ENCODE peak calls at places on chromosomes 16 and 17, in four cellular contexts. T, U, B and J are unnamed samples. For H3K4me1, the result is how much of the 10 kb centered on the place peaks cover.

GRCh38 chr17:69672924-69673323 is 258.4 kb downstream of the MAP2K6 start:
- DNase-seq in T (no peak), U (no peak), B (no peak), J (no peak)

GRCh38 chr16:27508476-27508875 is 41.2 kb downstream of the GTF3C1 start:
- DNase-seq in T (no peak), U (no peak), B (no peak), J (no peak)

GRCh38 chr17:21215935-21216334 is 2.0 kb upstream of the TMEM11 start:
- DNase-seq in T (no peak), U (peak), B (no peak), J (no peak)

GRCh38 chr17:59611503-59611902 is 8.2 kb upstream of the CLTC start:
- DNase-seq in T (no peak), U (no peak), B (no peak), J (no peak)

GRCh38 chr16:57620316-57621231 is 7.9 kb upstream of the ADGRG1 start:
- DNase-seq in T (peak), U (no peak), B (peak), J (peak)

GRCh38 chr17:58413684-58414083 is 3.6 kb downstream of the RNF43 start:
- DNase-seq in T (no peak), U (no peak), B (no peak), J (no peak)

GRCh38 chr17:51640108-51640622 is 379.8 kb downstream of the UTP18 start:
- DNase-seq in T (no peak), U (peak), B (no peak), J (no peak)

GRCh38 chr16:30760577-30761426 is 1.1 kb downstream of the CFAP119 start:
- DNase-seq in T (no peak), U (no peak), B (no peak), J (no peak)

GRCh38 chr17:82929011-82929622 is 89.3 kb upstream of the ZNF750 start:
- DNase-seq in T (peak), U (no peak), B (peak), J (no peak)

GRCh38 chr17:42050360-42051012 is at the start of gene C17orf113:
- DNase-seq in T (peak), U (peak), B (no peak), J (peak)

GRCh38 chr17:34709108-34709779 is 129.9 kb downstream of the TMEM132E start:
- DNase-seq in T (no peak), U (no peak), B (no peak), J (no peak)

GRCh38 chr16:55572439-55572838 is 6.0 kb downstream of the CAPNS2 start:
- DNase-seq in T (no peak), U (peak), B (no peak), J (no peak)

GRCh38 chr16:31487720-31488629 is 5.1 kb downstream of the SLC5A2 start:
- DNase-seq in T (peak), U (no peak), B (no peak), J (peak)

GRCh38 chr16:17346774-17347569 is 123.8 kb downstream of the XYLT1 start:
- DNase-seq in T (no peak), U (no peak), B (no peak), J (no peak)

GRCh38 chr17:39239640-39240314 is 14.0 kb upstream of the STAC2 start:
- DNase-seq in T (peak), U (peak), B (no peak), J (peak)

GRCh38 chr16:81265658-81266451 is 27.4 kb downstream of the BCO1 start:
- DNase-seq in T (peak), U (no peak), B (peak), J (peak)

GRCh38 chr17:6374761-6375312 is 60.1 kb downstream of the AIPL1 start:
- DNase-seq in T (no peak), U (peak), B (no peak), J (no peak)

GRCh38 chr17:28475151-28475900 is 1.9 kb downstream of the SLC13A2 start:
- DNase-seq in T (no peak), U (no peak), B (no peak), J (no peak)

GRCh38 chr16:11833951-11834695 is 17.2 kb downstream of the RSL1D1 start:
- DNase-seq in T (no peak), U (no peak), B (no peak), J (no peak)

GRCh38 chr16:72905581-72905980 is 142.3 kb downstream of the ZFHX3 start:
- DNase-seq in T (no peak), U (no peak), B (no peak), J (no peak)

GRCh38 chr16:80570106-80570478 is 29.3 kb downstream of the DYNLRB2 start:
- DNase-seq in T (no peak), U (no peak), B (no peak), J (no peak)

GRCh38 chr17:57574040-57574513 is 171.0 kb downstream of the CCDC182 start:
- DNase-seq in T (no peak), U (no peak), B (peak), J (no peak)

GRCh38 chr16:23562505-23562904 is 5.0 kb downstream of the UBFD1 start:
- DNase-seq in T (no peak), U (no peak), B (no peak), J (no peak)

GRCh38 chr17:40310882-40311391 is 2.0 kb downstream of the RARA start:
- DNase-seq in T (no peak), U (no peak), B (peak), J (no peak)

GRCh38 chr17:68460715-68461114 is 3.4 kb upstream of the WIPI1 start:
- DNase-seq in T (no peak), U (no peak), B (no peak), J (no peak)

GRCh38 chr16:2328428-2328827 is 12.1 kb downstream of the ABCA3 start:
- DNase-seq in T (peak), U (no peak), B (no peak), J (peak)

GRCh38 chr16:2325791-2326190 is 14.7 kb downstream of the ABCA3 start:
- DNase-seq in T (no peak), U (no peak), B (no peak), J (no peak)

GRCh38 chr16:2324296-2324859 is 16.1 kb downstream of the ABCA3 start:
- DNase-seq in T (peak), U (no peak), B (no peak), J (peak)

GRCh38 chr16:2325181-2325580 is 15.3 kb downstream of the ABCA3 start:
- DNase-seq in T (no peak), U (no peak), B (no peak), J (no peak)

DNA sequence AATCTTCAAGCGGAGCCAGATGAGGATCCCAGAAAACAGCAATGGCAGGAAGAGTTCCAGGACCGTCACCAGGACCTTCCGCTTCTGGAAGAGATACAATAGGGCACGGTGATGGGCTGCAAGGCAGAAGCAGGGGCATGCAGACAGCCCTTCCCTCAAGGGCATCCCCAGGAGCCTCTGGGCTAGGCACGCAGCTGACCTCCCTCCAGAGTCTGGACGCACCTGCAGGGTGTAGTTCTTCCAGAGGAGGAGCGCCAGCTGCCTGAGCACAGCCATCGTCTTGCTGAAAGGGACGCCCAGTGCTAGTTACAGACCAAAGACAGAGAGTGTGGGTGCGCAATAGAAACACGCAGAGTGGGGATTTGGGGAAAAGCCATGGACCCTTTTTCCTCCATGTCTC is 14.3 kb downstream of the ABCA3 start:
- DNase-seq in T (no peak), U (no peak), B (no peak), J (peak)
- H3K4me1 ChIP-seq in T (under half), U (under half), B (under half), J (under half)

GRCh38 chr16:66026211-66026610 is 340.3 kb upstream of the CDH5 start:
- DNase-seq in T (no peak), U (peak), B (no peak), J (no peak)
- TF ChIP-seq CTCF in T (no peak), U (peak), B (no peak), J (no peak)

GRCh38 chr17:79990051-79990592 is 45.5 kb downstream of the TBC1D16 start:
- DNase-seq in T (no peak), U (no peak), B (no peak), J (peak)
- H3K4me1 ChIP-seq in T (under half), U (under half), B (half or more), J (under half)

GRCh38 chr17:47280072-47280811 is 26.6 kb downstream of the ITGB3 start:
- DNase-seq in T (no peak), U (peak), B (peak), J (no peak)

GRCh38 chr17:47281246-47281645 is 27.6 kb downstream of the ITGB3 start:
- DNase-seq in T (no peak), U (no peak), B (no peak), J (no peak)

GRCh38 chr17:47278561-47278960 is 24.9 kb downstream of the ITGB3 start:
- DNase-seq in T (no peak), U (no peak), B (no peak), J (no peak)

GRCh38 chr17:47277921-47278320 is 24.3 kb downstream of the ITGB3 start:
- DNase-seq in T (no peak), U (no peak), B (no peak), J (no peak)

DNA sequence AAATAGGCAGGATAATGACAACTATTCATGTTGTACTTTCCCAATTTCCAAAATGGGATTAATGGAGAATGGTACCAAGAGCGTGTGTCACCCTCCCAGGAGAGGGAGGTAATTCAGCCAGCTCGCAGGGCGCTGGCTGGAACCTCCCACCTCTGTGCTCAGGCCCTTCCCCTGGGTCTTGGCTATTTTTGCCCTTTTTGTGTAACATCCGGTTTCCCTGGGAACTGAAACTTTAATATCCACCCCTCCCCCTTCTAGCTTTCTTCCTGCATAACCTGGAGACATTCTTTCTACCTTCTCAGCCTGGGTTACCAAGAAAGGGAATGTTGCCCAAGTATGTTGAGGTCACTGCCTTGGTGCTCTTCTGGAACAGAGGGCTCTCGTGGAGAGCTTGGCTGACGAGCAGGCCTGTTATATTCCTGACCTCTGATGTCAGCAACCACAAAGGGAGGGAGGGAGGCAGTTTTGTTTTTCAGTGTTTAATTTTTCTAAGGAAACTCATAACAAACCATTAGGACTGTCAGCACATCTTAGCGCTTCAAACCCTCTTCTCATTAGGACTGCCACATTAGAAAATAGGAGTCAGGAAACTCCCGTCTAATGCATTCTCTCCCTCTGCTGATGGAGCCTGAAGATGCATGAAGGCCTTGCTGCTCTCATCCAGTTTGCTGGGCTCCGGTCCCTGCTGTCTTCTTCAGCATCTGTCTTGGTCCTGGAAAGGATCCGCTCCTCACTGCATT is 25.6 kb downstream of the ITGB3 start:
- DNase-seq in T (peak), U (peak), B (peak), J (peak)
- TF ChIP-seq CTCF in T (no peak), U (no peak), B (no peak), J (no peak)